ENCODE peak calls at places on chromosome 19, in five cellular contexts. A is PC-9, T is SK-N-SH, V is stomach, R is heart right ventricle. K is an unnamed sample.

GRCh38 chr19:10450191-10450852 is 30.0 kb downstream of the PDE4A start:
- DNase-seq in R (no peak), A (no peak), V (no peak), T (peak; percentile 14), K (no peak)

GRCh38 chr19:39207293-39207836 is 3.3 kb upstream of the SYCN start:
- DNase-seq in A (no peak), R (no peak), T (no peak), V (no peak), K (no peak)

GRCh38 chr19:3283246-3283751 is 58.8 kb downstream of the CELF5 start:
- DNase-seq in V (no peak), T (no peak), R (no peak), A (no peak), K (no peak)

GRCh38 chr19:41303941-41304340 is 6.0 kb upstream of the CCDC97 start:
- DNase-seq in A (no peak), V (no peak), T (no peak), R (no peak), K (no peak)

GRCh38 chr19:4575978-4576933 is 16.8 kb upstream of the SEMA6B start:
- DNase-seq in A (no peak), V (peak; percentile 74), T (peak; percentile 85), R (peak; percentile 80), K (peak; percentile 59)

GRCh38 chr19:15253513-15253912 is 21.3 kb upstream of the EPHX3 start:
- DNase-seq in R (peak; percentile 42), V (no peak), T (no peak), A (no peak), K (no peak)

GRCh38 chr19:1590641-1591397 is 1.8 kb downstream of the MBD3 start:
- DNase-seq in R (no peak), V (no peak), T (peak; percentile 74), A (no peak), K (peak; percentile 59)

GRCh38 chr19:5228932-5229777 is 111.5 kb downstream of the PTPRS start:
- DNase-seq in T (no peak), A (no peak), V (no peak), R (no peak), K (no peak)

GRCh38 chr19:55000761-55001160 is 34.6 kb downstream of the NLRP2 start:
- DNase-seq in V (no peak), T (no peak), R (no peak), A (no peak), K (no peak)

DNA sequence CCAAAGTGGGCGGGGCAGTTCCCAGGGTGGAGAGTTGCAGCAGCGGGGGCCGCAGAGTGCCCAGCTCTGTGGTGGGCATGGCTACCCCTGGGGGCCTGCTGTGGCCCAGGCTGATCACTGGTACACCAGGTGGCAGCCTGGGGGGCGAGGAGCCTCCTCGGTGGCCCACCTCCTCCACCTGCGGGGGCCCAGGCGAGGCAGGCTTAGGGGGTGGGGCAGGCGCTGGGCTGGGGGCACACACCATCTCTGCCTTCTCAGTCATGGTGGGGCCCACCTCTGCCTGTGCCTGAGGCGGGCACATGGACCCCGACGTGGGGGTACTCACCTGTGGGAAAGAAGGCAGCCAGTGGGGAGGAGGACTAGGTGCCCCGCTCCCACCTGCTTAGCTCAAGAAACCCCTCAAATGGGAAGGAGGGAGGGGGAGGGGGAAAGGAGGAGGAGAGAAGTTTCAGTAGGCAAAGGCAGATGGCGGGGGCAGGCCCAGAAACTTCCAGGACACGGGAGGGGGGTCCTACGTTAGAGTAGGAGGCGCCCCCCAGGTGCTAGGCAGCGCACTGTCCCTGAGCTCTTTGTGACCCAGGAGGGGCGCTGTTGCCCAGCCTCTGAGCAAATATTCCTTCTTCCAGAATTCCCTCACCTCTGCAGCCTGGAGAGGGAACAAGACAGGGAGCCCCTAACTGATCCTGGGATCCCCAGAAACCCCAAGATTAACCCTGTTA is 1.6 kb downstream of the LYL1 start:
- DNase-seq in T (no peak), R (no peak), V (no peak), A (no peak), K (no peak)
- TF ChIP-seq CTCF in T (peak; percentile 44), R (peak; percentile 54), V (no peak), A (peak; percentile 57), K (peak; percentile 38)

DNA sequence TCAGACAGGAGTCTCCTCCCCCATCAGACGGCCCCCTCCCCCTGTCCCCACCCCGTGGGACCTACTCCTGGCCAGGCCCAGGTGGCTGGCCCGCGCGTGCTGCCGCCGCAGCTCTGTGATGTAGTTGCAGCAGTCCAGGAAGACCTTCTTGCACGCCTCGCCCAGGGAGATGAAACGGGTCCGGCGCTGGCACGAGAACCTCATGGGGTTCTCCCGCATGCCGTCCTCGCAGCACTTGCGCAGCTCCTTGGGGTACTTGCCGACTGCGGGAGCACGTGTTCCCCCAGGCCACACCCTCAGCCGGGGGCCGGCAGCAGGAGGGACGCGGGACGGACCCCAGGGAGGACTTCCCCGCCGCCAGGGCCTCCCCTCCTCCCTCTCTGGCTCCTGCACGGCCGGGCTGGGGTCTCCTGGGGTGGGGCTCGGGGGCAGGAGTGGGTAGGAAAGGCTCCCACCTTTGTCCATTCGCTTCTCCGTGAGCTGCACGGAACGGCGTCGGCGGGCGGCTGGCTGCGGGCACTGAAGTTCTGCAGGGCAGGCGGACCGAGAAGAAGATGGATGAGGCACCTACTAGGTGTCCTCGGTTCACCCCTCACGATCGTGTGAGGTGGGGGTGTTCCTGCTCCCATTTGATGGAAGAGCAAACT is 13.3 kb downstream of the C3 start:
- DNase-seq in A (no peak), T (no peak), V (no peak), R (no peak), K (no peak)
- H3K27ac ChIP-seq in A (no peak overlapping the region), T (no peak overlapping the region), V (no peak overlapping the region), R (no peak overlapping the region), K (no peak overlapping the region)

GRCh38 chr19:49213791-49214190 is 56.2 kb downstream of the TRPM4 start:
- DNase-seq in V (no peak), T (no peak), R (no peak), A (no peak), K (peak; percentile 52)
- TF ChIP-seq CTCF in V (no peak), T (peak; percentile 46), R (no peak), A (peak; percentile 36), K (peak; percentile 47)

GRCh38 chr19:35125746-35126623 is 8.9 kb downstream of the LGI4 start:
- DNase-seq in V (no peak), A (peak; percentile 49), R (no peak), T (no peak), K (no peak)

GRCh38 chr19:35127871-35128270 is 7.0 kb downstream of the LGI4 start:
- DNase-seq in A (no peak), V (no peak), T (no peak), R (no peak), K (no peak)

GRCh38 chr19:35130761-35131720 is 3.8 kb downstream of the LGI4 start:
- DNase-seq in V (no peak), A (no peak), T (no peak), R (no peak), K (no peak)

GRCh38 chr19:35126624-35126959 is 8.3 kb downstream of the LGI4 start:
- DNase-seq in A (no peak), R (no peak), T (no peak), V (no peak), K (no peak)

GRCh38 chr19:35128398-35129057 is 6.3 kb downstream of the LGI4 start:
- DNase-seq in T (no peak), R (no peak), V (no peak), A (no peak), K (no peak)
- H3K27ac ChIP-seq in T (no peak overlapping the region), R (no peak overlapping the region), V (no peak overlapping the region), A (no peak overlapping the region), K (no peak overlapping the region)

DNA sequence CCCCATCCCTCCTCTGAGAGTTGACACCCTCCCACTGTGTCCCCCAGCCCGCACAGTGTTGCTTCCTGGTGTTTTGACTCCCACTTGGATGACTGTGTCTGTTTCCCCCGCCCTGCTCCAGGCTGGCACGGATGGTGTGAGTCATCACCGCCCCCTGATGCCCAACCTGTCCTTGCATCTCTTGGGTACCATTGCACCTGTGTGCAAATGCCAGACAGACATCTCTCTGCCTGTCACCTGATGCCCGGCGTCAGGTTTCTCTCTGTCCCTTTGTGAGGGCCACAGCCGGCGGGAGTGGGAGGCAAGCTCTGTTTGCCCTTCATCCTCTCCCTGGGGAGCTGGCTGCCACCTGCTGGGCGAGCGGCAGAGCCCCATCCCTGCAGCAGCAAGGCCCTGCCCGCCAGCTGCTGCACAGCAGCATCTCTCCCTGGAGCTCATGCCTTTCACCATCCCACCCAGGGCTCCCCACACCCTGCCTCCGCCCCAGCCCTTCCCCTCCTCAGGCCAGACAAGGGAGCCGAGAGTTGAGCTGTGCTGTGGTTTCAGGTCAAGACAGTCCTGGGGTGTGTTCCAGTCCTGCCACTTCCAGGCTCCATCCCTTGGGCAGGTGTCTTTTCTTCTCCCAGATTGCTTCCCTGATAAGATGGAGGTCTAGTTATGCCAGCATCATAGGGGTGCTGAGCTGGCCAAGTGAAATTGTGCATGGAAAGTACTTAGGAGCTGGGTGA is 29.7 kb downstream of the NKPD1 start:
- DNase-seq in V (peak; percentile 63), R (no peak), T (no peak), A (peak; percentile 61), K (peak; percentile 43)
- TF ChIP-seq CTCF in V (no peak), R (no peak), T (peak; percentile 34), A (peak; percentile 56), K (peak; percentile 31)

GRCh38 chr19:30450101-30450500 is 77.9 kb downstream of the ZNF536 start:
- DNase-seq in T (peak; percentile 84), V (no peak), A (no peak), R (peak; percentile 27), K (peak; percentile 92)

GRCh38 chr19:30449673-30450072 is 77.5 kb downstream of the ZNF536 start:
- DNase-seq in R (no peak), V (no peak), A (no peak), T (peak; percentile 46), K (no peak)

GRCh38 chr19:30448386-30449130 is 76.4 kb downstream of the ZNF536 start:
- DNase-seq in A (no peak), V (no peak), R (no peak), T (no peak), K (no peak)

GRCh38 chr19:30450945-30451344 is 78.8 kb downstream of the ZNF536 start:
- DNase-seq in A (no peak), R (peak; percentile 25), V (no peak), T (no peak), K (no peak)

GRCh38 chr19:30449191-30449590 is 77.0 kb downstream of the ZNF536 start:
- DNase-seq in V (no peak), T (no peak), A (no peak), R (no peak), K (no peak)
- H3K27ac ChIP-seq in V (peak overlapping the region; percentile 45), T (no peak overlapping the region), A (no peak overlapping the region), R (no peak overlapping the region), K (peak overlapping the region; percentile 69)